ENCODE peak calls at places on chromosomes 7 and 10, in four cellular contexts. Q, L, J and O are unnamed samples.

GRCh38 chr10:112227331-112227961 is 43.9 kb upstream of the GPAM start:
- DNase-seq in L (no peak), Q (no peak), J (no peak), O (peak; percentile 95)

GRCh38 chr7:73593207-73594045 is 15.0 kb upstream of the TBL2 start:
- DNase-seq in J (no peak), Q (no peak), L (no peak), O (no peak)

GRCh38 chr7:139620676-139621344 is 97.3 kb downstream of the CLEC2L start:
- DNase-seq in Q (peak; percentile 93), L (peak; percentile 91), J (peak; percentile 26), O (peak; percentile 28)

GRCh38 chr10:44873156-44873555 is 38.0 kb upstream of the TMEM72 start:
- DNase-seq in J (no peak), L (no peak), Q (no peak), O (no peak)

GRCh38 chr7:30422922-30423321 is 55.7 kb downstream of the NOD1 start:
- DNase-seq in L (no peak), Q (no peak), J (peak; percentile 48), O (no peak)

GRCh38 chr10:128257404-128257803 is 131.2 kb upstream of the MKI67 start:
- DNase-seq in J (no peak), L (no peak), Q (no peak), O (no peak)

GRCh38 chr10:89478739-89479116 is 56.7 kb downstream of the SLC16A12 start:
- DNase-seq in J (no peak), Q (no peak), L (no peak), O (no peak)

GRCh38 chr7:148813890-148814289 is 70.2 kb downstream of the EZH2 start:
- DNase-seq in L (no peak), Q (no peak), J (no peak), O (no peak)

GRCh38 chr7:107258737-107259136 is 89.9 kb downstream of the HBP1 start:
- DNase-seq in L (no peak), J (no peak), Q (no peak), O (no peak)

GRCh38 chr10:99234067-99234738 is 1.4 kb downstream of the HPSE2 start:
- DNase-seq in J (no peak), Q (peak; percentile 72), L (no peak), O (no peak)

GRCh38 chr10:99233680-99234018 is 2.0 kb downstream of the HPSE2 start:
- DNase-seq in L (no peak), Q (no peak), J (no peak), O (no peak)

GRCh38 chr10:99233000-99233679 is 2.5 kb downstream of the HPSE2 start:
- DNase-seq in J (no peak), Q (no peak), L (no peak), O (no peak)

GRCh38 chr10:99234739-99235468 is 748 bp downstream of the HPSE2 start:
- DNase-seq in Q (no peak), L (no peak), J (no peak), O (no peak)

DNA sequence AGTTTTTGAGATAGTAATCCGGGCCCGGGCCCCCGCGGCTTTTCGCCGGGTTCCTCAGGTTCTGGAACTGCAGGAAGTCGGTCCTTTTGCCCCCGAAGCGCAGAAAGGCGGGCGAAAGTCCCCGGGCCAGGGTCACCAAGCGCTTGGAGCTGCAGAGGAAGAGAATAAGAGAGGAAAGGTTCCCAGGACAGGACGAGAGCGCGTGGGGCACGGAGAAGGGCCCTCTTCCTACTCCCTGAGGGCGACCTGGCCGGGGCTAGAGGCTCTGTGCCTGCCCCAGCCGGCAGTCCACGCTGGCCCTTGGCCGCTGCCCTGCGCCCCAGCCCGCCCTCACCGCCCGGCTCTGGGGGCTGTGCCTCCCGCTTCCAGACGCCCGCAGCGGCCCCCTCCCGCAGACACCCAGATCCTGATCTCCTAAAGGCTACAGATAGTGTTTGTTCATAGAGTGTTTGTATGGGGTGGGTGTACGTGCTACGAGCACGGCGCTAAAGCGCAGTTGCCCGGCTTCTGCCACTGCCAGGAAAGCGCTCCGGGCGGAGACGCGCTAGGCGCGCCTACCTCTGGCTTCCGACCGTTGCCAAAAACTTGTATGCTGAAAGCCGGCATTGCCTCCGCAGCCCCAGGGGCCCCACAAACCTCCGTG is 3.2 kb downstream of the HPSE2 start:
- DNase-seq in Q (peak; percentile 75), L (no peak), J (no peak), O (no peak)
- TF ChIP-seq EZH2 in Q (peak; percentile 43), L (no peak), J (no peak), O (no peak)

DNA sequence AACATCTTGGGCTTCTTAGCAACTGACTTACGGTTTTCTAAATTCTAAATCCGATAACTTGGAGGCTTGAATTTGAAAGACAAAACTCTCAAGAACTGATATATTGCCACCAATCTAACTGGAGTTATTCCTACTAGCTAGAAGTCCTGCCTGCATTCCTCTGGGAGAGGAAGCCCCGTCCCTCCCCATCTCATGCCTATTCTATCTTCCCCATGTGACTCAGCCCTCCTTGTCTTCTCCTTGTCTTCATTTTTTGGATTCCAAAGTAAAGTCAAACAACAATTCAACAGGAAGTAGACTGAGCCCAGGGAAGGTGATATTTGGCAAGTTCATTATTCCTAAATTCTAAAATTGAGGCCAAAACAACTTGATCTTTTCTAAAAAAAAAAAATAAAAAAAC is 587.7 kb downstream of the KCNMA1 start:
- DNase-seq in J (no peak), Q (peak; percentile 11), L (no peak), O (no peak)
- TF ChIP-seq FOSL1 in J (no peak), Q (no peak), L (no peak), O (no peak)

DNA sequence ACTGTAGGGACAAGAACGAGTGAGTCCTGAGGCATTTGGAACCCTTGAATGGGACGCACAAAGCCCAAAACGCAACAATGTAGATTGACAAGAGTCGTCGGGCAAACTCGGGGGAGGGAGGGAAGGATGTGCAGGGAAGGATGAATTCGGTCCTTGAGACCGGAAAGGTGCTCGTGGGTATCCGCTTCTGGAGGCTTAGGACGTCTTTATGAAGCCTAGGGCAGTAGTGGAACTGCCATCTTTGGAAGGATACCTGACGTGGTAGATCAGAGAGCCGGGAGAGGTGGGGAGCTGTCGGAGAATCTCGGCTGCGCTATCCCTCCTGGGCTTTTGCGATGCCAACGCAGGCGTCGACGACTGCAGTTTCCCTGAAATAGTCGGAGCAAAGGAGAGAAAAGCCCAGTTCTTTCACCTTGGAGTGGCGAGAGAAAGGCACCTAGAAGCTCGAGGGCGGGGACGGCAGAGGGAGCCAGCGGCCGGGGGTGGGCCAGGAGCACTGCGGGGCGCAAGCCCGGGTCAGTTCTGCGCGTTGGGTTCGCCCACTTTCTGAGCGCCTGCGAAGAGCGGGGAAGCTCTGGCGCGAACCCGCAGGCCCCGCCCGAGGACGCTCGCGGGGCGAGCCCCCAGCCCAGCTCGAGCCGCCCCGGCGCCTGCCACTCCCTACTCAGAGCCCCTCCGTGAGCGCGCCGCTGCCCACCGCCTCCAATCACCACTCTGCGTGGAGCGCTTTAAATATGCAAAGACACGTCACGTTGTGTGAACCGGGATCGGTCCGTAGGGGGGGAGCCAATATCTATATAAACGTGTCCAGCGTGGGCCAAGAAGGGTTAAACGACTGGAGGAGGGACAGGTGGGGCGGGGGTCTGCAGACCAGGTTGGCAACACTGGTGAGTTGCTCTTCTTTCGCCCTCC is at the start of gene CYP26C1:
- DNase-seq in Q (no peak), L (no peak), J (no peak), O (no peak)
- TF ChIP-seq EZH2 in Q (no peak), L (no peak), J (no peak), O (no peak)

GRCh38 chr10:6182454-6183098 is 20.2 kb upstream of the PFKFB3 start:
- DNase-seq in J (no peak), L (no peak), Q (no peak), O (no peak)
- TF ChIP-seq FOSL1 in J (no peak), L (no peak), Q (no peak), O (no peak)

GRCh38 chr7:155450558-155450827 is 7.4 kb upstream of the EN2 start:
- DNase-seq in Q (no peak), L (no peak), J (no peak), O (no peak)

GRCh38 chr7:155449880-155450557 is 7.9 kb upstream of the EN2 start:
- DNase-seq in L (no peak), J (no peak), Q (peak; percentile 71), O (no peak)

GRCh38 chr7:155449008-155449879 is 8.7 kb upstream of the EN2 start:
- DNase-seq in L (no peak), J (no peak), Q (peak; percentile 78), O (no peak)

GRCh38 chr7:155447603-155448002 is 10.3 kb upstream of the EN2 start:
- DNase-seq in Q (no peak), J (no peak), L (no peak), O (no peak)

DNA sequence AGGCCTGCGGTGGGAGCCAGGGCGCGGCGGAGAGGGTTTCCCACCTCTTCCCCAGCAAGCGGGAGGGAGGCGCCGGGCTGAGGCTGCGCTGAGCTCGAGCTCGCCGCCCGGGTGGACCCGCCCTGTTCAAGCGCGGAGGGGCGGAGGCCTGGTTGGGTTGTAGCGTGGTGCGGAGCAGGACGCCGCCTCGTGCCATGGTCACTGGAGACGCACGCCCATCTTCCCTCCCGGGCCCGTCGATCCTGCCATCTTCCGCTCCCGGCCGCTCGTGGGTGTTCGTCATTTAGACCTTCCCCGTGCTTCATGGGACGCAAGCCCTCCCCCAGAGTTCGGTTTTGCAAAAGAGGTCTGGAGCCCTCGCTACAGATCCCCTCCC is 9.3 kb upstream of the EN2 start:
- DNase-seq in J (no peak), Q (peak; percentile 71), L (peak; percentile 38), O (no peak)
- TF ChIP-seq EZH2 in J (no peak), Q (peak; percentile 73), L (no peak), O (no peak)